ENCODE peak calls at places on chromosome 19, in nine cellular contexts. Y is thoracic aorta, G is mesendoderm, K is DND-41, A is body of pancreas, L is kidney, Q is psoas muscle, H is suprapubic skin, X is cardiac muscle cell. S is an unnamed sample. For H3K4me1, the result is how much of the 10 kb centered on the place peaks cover.

GRCh38 chr19:30391554-30392551 is 19.7 kb downstream of the ZNF536 start:
- DNase-seq in Y (no peak), G (peak), K (no peak), A (no peak), L (no peak), Q (no peak), H (no peak), X (no peak), S (no peak)

GRCh38 chr19:35729763-35730162 is 12.0 kb downstream of the KMT2B start:
- DNase-seq in Y (no peak), G (no peak), K (no peak), A (no peak), L (no peak), Q (peak), H (no peak), X (no peak), S (no peak)

GRCh38 chr19:43820098-43820860 is 6.8 kb upstream of the ZNF283 start:
- DNase-seq in Y (no peak), G (no peak), K (no peak), A (peak), L (peak), Q (peak), H (no peak), X (no peak), S (peak)

GRCh38 chr19:31533114-31533513 is 183.9 kb upstream of the TSHZ3 start:
- DNase-seq in Y (no peak), G (no peak), K (no peak), A (no peak), L (no peak), Q (no peak), H (no peak), X (no peak), S (no peak)

GRCh38 chr19:50793558-50794065 is 3.4 kb downstream of the ACP4 start:
- DNase-seq in Y (no peak), G (no peak), K (peak), A (no peak), L (no peak), Q (no peak), H (no peak), X (no peak), S (no peak)

GRCh38 chr19:43562698-43563241 is 12.6 kb downstream of the XRCC1 start:
- DNase-seq in Y (peak), G (no peak), K (peak), A (peak), L (peak), Q (peak), H (peak), X (no peak), S (peak)

GRCh38 chr19:18385675-18386542 is at the start of gene GDF15:
- DNase-seq in Y (no peak), G (peak), K (no peak), A (peak), L (peak), Q (peak), H (peak), X (peak), S (no peak)

GRCh38 chr19:40150170-40150569 is 41.1 kb upstream of the MAP3K10 start:
- DNase-seq in Y (no peak), G (no peak), K (no peak), A (no peak), L (no peak), Q (no peak), H (peak), X (no peak), S (no peak)

GRCh38 chr19:1907563-1908363 is 2.6 kb downstream of the ADAT3 start:
- DNase-seq in Y (no peak), G (no peak), K (no peak), A (peak), L (peak), Q (peak), H (no peak), X (no peak), S (no peak)

GRCh38 chr19:50835785-50836542 is 2.6 kb upstream of the KLK15 start:
- DNase-seq in Y (no peak), G (peak), K (no peak), A (peak), L (no peak), Q (peak), H (no peak), X (peak), S (no peak)

GRCh38 chr19:8654591-8655339 is 24.3 kb downstream of the NFILZ start:
- DNase-seq in Y (no peak), G (peak), K (peak), A (peak), L (peak), Q (peak), H (no peak), X (peak), S (no peak)

GRCh38 chr19:15584541-15585115 is 30.4 kb upstream of the CYP4F8 start:
- DNase-seq in Y (peak), G (peak), K (peak), A (peak), L (peak), Q (peak), H (peak), X (no peak), S (peak)

GRCh38 chr19:34253711-34254551 is 423 bp upstream of the GARRE1 start:
- DNase-seq in Y (peak), G (peak), K (peak), A (no peak), L (peak), Q (peak), H (peak), X (peak), S (peak)

GRCh38 chr19:42942187-42942789 is 5.3 kb upstream of the PSG7 start:
- DNase-seq in Y (no peak), G (no peak), K (no peak), A (no peak), L (no peak), Q (no peak), H (no peak), X (no peak), S (no peak)

GRCh38 chr19:41521860-41522555 is 54.0 kb upstream of the CEACAM21 start:
- DNase-seq in Y (no peak), G (no peak), K (no peak), A (no peak), L (peak), Q (peak), H (no peak), X (peak), S (no peak)

GRCh38 chr19:43504426-43505185 is at the start of gene PHLDB3:
- DNase-seq in Y (no peak), G (peak), K (peak), A (peak), L (peak), Q (peak), H (no peak), X (peak), S (peak)

GRCh38 chr19:34590228-34590627 is 86.7 kb downstream of the SCGB2B2 start:
- DNase-seq in Y (no peak), G (no peak), K (no peak), A (no peak), L (no peak), Q (no peak), H (no peak), X (no peak), S (no peak)

GRCh38 chr19:14150770-14151661 is 14.6 kb upstream of the ASF1B start:
- DNase-seq in Y (no peak), G (no peak), K (no peak), A (no peak), L (no peak), Q (no peak), H (no peak), X (no peak), S (no peak)

GRCh38 chr19:34474233-34474989 is 7.1 kb upstream of the WTIP start:
- DNase-seq in Y (no peak), G (no peak), K (no peak), A (no peak), L (no peak), Q (no peak), H (no peak), X (no peak), S (no peak)

GRCh38 chr19:2798733-2799132 is 13.4 kb downstream of the THOP1 start:
- DNase-seq in Y (no peak), G (peak), K (no peak), A (peak), L (no peak), Q (peak), H (no peak), X (peak), S (no peak)

GRCh38 chr19:2529473-2529918 is 53.6 kb downstream of the GADD45B start:
- DNase-seq in Y (no peak), G (peak), K (no peak), A (no peak), L (peak), Q (peak), H (no peak), X (no peak), S (no peak)

GRCh38 chr19:58353717-58354477 is 605 bp upstream of the A1BG start:
- DNase-seq in Y (no peak), G (no peak), K (no peak), A (no peak), L (peak), Q (no peak), H (no peak), X (no peak), S (no peak)

GRCh38 chr19:46383846-46384245 is 29.5 kb downstream of the CCDC8 start:
- DNase-seq in Y (no peak), G (no peak), K (no peak), A (no peak), L (peak), Q (no peak), H (peak), X (no peak), S (peak)

GRCh38 chr19:44696939-44697669 is 1.8 kb upstream of the CEACAM16 start:
- DNase-seq in Y (no peak), G (peak), K (no peak), A (peak), L (no peak), Q (no peak), H (no peak), X (no peak), S (no peak)

GRCh38 chr19:4640247-4641000 is 1.1 kb downstream of the TNFAIP8L1 start:
- DNase-seq in Y (no peak), G (no peak), K (no peak), A (no peak), L (peak), Q (no peak), H (no peak), X (no peak), S (no peak)

GRCh38 chr19:49592486-49593232 is 1.7 kb downstream of the PRR12 start:
- DNase-seq in Y (no peak), G (peak), K (peak), A (no peak), L (no peak), Q (no peak), H (no peak), X (peak), S (no peak)

GRCh38 chr19:39167461-39168257 is 29.1 kb upstream of the NCCRP1 start:
- DNase-seq in Y (no peak), G (peak), K (no peak), A (peak), L (peak), Q (no peak), H (no peak), X (no peak), S (no peak)

GRCh38 chr19:6723108-6723618 is 2.7 kb upstream of the C3 start:
- DNase-seq in Y (no peak), G (peak), K (no peak), A (peak), L (peak), Q (peak), H (peak), X (no peak), S (no peak)
- H3K4me1 ChIP-seq in Y (under half), G (under half), K (under half), A (half or more), L (under half), Q (under half), H (under half), X (under half), S (under half)

GRCh38 chr19:54160182-54160811 is 776 bp upstream of the LENG1 start:
- DNase-seq in Y (no peak), G (peak), K (peak), A (no peak), L (peak), Q (no peak), H (no peak), X (no peak), S (no peak)
- H3K4me3 ChIP-seq in Y (peak), G (peak), K (peak), A (peak), L (peak), Q (peak), H (peak), X (peak), S (peak)

GRCh38 chr19:12938536-12939291 is at the start of gene CALR:
- DNase-seq in Y (no peak), G (peak), K (peak), A (peak), L (no peak), Q (peak), H (no peak), X (no peak), S (no peak)

GRCh38 chr19:12938054-12938535 is 314 bp upstream of the CALR start:
- DNase-seq in Y (peak), G (peak), K (peak), A (peak), L (peak), Q (peak), H (peak), X (peak), S (peak)

GRCh38 chr19:12939292-12939606 is 840 bp downstream of the CALR start:
- DNase-seq in Y (no peak), G (peak), K (peak), A (peak), L (peak), Q (peak), H (no peak), X (no peak), S (no peak)

GRCh38 chr19:12940897-12941296 is 2.5 kb downstream of the CALR start:
- DNase-seq in Y (no peak), G (no peak), K (no peak), A (no peak), L (no peak), Q (no peak), H (no peak), X (no peak), S (no peak)

DNA sequence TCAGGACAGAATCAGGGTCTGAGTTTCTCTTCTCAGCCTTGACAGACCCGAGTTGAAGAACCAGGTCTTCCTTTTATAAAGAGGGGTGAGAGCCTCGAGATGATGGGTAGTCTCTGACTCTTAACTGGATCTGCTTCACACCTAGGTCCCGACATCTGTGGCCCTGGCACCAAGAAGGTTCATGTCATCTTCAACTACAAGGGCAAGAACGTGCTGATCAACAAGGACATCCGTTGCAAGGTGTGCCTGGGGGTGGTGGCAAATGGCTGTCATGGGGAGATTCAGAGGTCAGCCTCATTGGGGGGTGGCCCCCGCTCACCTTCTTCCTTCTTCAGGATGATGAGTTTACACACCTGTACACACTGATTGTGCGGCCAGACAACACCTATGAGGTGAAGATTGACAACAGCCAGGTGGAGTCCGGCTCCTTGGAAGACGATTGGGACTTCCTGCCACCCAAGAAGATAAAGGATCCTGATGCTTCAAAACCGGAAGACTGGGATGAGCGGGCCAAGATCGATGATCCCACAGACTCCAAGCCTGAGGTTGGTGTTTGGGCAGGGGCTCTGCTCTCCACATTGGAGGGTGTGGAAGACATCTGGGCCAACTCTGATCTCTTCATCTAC is 1.6 kb downstream of the CALR start:
- DNase-seq in Y (no peak), G (no peak), K (no peak), A (no peak), L (no peak), Q (no peak), H (no peak), X (no peak), S (no peak)
- H3K4me1 ChIP-seq in Y (under half), G (under half), K (half or more), A (half or more), L (under half), Q (under half), H (half or more), X (under half), S (under half)

DNA sequence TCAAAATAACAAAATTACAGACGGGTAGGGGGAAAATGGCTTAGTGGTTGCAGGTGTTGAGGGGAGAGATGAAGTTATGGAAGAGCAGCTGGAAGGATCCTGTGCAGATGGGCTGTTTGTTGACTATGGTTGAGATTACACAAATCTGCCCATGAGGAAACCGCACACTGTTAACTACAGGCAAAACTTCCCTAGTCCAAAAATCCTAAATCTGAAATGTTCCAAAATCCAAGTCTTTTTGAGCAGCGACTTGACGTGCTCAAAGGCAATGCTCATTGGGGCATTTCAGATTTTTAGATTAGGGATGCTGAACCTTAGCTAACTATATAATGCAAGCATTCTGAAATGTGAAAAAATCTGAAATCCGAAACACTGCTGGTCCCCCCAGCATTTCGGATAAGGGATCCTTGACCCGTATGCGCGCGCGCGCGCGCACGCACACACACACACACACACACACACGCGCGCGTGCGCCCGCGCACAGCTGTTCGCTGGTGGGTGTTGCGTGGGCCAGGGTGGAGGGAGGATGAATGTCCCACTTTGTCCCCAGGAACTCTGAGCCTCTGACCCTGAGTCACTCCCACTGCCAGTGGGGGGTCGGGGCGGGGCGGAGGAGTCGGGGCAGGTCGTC is 6.8 kb downstream of the F2RL3 start:
- DNase-seq in Y (no peak), G (no peak), K (no peak), A (no peak), L (no peak), Q (no peak), H (no peak), X (peak), S (no peak)
- H3K4me3 ChIP-seq in Y (peak), G (no peak), K (no peak), A (no peak), L (no peak), Q (peak), H (peak), X (peak), S (peak)

DNA sequence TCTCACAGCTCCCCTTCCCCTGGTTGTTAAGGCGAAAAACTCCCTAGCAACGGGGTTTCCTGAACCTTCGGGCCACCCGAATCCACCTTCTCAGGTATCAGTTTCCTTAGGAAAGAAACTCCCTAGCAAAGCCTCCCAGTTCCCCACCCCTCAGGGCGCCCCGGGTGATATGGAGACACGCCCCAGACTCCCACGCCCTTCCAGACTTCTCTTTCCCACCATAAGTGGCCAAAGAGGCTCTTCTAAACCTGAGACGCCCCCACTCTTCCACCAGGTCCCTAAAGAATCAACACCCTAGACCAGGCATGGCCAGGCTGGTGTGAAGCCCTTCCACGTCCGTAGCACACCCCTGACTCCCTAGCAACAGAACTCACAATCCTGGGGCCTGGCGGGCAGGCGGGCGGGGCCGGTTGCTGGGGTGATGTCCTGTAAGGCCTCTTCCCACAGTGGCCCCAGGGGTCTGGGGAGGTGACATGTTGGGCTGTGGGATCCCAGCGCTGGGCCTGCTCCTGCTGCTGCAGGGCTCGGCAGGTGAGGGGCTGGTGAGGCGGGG is at the start of gene TMEM190:
- DNase-seq in Y (no peak), G (peak), K (no peak), A (no peak), L (peak), Q (no peak), H (no peak), X (no peak), S (no peak)
- H3K4me1 ChIP-seq in Y (under half), G (under half), K (under half), A (under half), L (under half), Q (under half), H (under half), X (under half), S (under half)

GRCh38 chr19:10603873-10604459 is 16.9 kb upstream of the AP1M2 start:
- DNase-seq in Y (no peak), G (peak), K (peak), A (peak), L (no peak), Q (no peak), H (no peak), X (no peak), S (peak)
- H3K4me3 ChIP-seq in Y (peak), G (no peak), K (peak), A (no peak), L (peak), Q (peak), H (peak), X (no peak), S (peak)

S was measured in ascending aorta.